ENCODE peak calls at places on chromosomes 3 and 15, in nine cellular contexts. One of them, this sample, is unnamed.

GRCh38 chr3:179482857-179483256 is 31.6 kb upstream of the GNB4 start:
- DNase-seq in AG04450: no peak
- DNase-seq in neural crest cell: no peak
- DNase-seq in progenitor cell of endocrine pancreas: no peak
- DNase-seq in Panc1: no peak
- DNase-seq in B cell: no peak
- DNase-seq in GM10248: no peak
- DNase-seq in CD4-positive, alpha-beta T cell: no peak
- DNase-seq in endodermal cell: no peak
- DNase-seq in this sample: no peak

GRCh38 chr15:39488498-39488897 is 92.4 kb upstream of the THBS1 start:
- DNase-seq in CD4-positive, alpha-beta T cell: no peak
- DNase-seq in endodermal cell: no peak
- DNase-seq in Panc1: no peak
- DNase-seq in progenitor cell of endocrine pancreas: no peak
- DNase-seq in neural crest cell: no peak
- DNase-seq in B cell: no peak
- DNase-seq in GM10248: no peak
- DNase-seq in AG04450: no peak
- DNase-seq in this sample: no peak

GRCh38 chr3:177069514-177070329 is 127.6 kb downstream of the TBL1XR1 start:
- DNase-seq in endodermal cell: no peak
- DNase-seq in AG04450: peak; percentile 1
- DNase-seq in GM10248: no peak
- DNase-seq in progenitor cell of endocrine pancreas: no peak
- DNase-seq in B cell: no peak
- DNase-seq in CD4-positive, alpha-beta T cell: no peak
- DNase-seq in neural crest cell: no peak
- DNase-seq in Panc1: no peak
- DNase-seq in this sample: no peak

GRCh38 chr3:141649871-141650270 is 88.2 kb upstream of the RNF7 start:
- DNase-seq in B cell: no peak
- DNase-seq in CD4-positive, alpha-beta T cell: no peak
- DNase-seq in GM10248: no peak
- DNase-seq in AG04450: no peak
- DNase-seq in Panc1: no peak
- DNase-seq in neural crest cell: no peak
- DNase-seq in progenitor cell of endocrine pancreas: no peak
- DNase-seq in endodermal cell: no peak
- DNase-seq in this sample: no peak

GRCh38 chr3:18988619-18989229 is 159.6 kb upstream of the KCNH8 start:
- DNase-seq in endodermal cell: no peak
- DNase-seq in neural crest cell: no peak
- DNase-seq in CD4-positive, alpha-beta T cell: no peak
- DNase-seq in Panc1: no peak
- DNase-seq in AG04450: no peak
- DNase-seq in progenitor cell of endocrine pancreas: no peak
- DNase-seq in B cell: no peak
- DNase-seq in GM10248: no peak
- DNase-seq in this sample: no peak

GRCh38 chr15:74424901-74425528 is 8.7 kb downstream of the SEMA7A start:
- DNase-seq in endodermal cell: no peak
- DNase-seq in neural crest cell: no peak
- DNase-seq in B cell: no peak
- DNase-seq in progenitor cell of endocrine pancreas: no peak
- DNase-seq in GM10248: no peak
- DNase-seq in CD4-positive, alpha-beta T cell: no peak
- DNase-seq in Panc1: no peak
- DNase-seq in AG04450: no peak
- DNase-seq in this sample: no peak

GRCh38 chr3:22474706-22475470 is 723.9 kb upstream of the ZNF385D start:
- DNase-seq in CD4-positive, alpha-beta T cell: no peak
- DNase-seq in neural crest cell: no peak
- DNase-seq in endodermal cell: no peak
- DNase-seq in progenitor cell of endocrine pancreas: no peak
- DNase-seq in B cell: no peak
- DNase-seq in AG04450: no peak
- DNase-seq in Panc1: no peak
- DNase-seq in GM10248: no peak
- DNase-seq in this sample: no peak

GRCh38 chr3:132183811-132184210 is 133.4 kb upstream of the ACP3 start:
- DNase-seq in endodermal cell: no peak
- DNase-seq in Panc1: no peak
- DNase-seq in CD4-positive, alpha-beta T cell: no peak
- DNase-seq in B cell: no peak
- DNase-seq in progenitor cell of endocrine pancreas: no peak
- DNase-seq in GM10248: no peak
- DNase-seq in neural crest cell: no peak
- DNase-seq in AG04450: no peak
- DNase-seq in this sample: no peak

GRCh38 chr3:184785106-184785505 is 26.9 kb upstream of the VPS8 start:
- DNase-seq in CD4-positive, alpha-beta T cell: no peak
- DNase-seq in endodermal cell: no peak
- DNase-seq in neural crest cell: no peak
- DNase-seq in B cell: no peak
- DNase-seq in progenitor cell of endocrine pancreas: no peak
- DNase-seq in GM10248: no peak
- DNase-seq in AG04450: no peak
- DNase-seq in Panc1: no peak
- DNase-seq in this sample: no peak

GRCh38 chr15:98650871-98651481 is 2.6 kb downstream of the IGF1R start:
- DNase-seq in B cell: peak; percentile 31
- DNase-seq in progenitor cell of endocrine pancreas: no peak
- DNase-seq in AG04450: no peak
- DNase-seq in neural crest cell: no peak
- DNase-seq in Panc1: no peak
- DNase-seq in CD4-positive, alpha-beta T cell: peak; percentile 38
- DNase-seq in GM10248: no peak
- DNase-seq in endodermal cell: peak; percentile 59
- DNase-seq in this sample: no peak

GRCh38 chr3:51384145-51384729 is 854 bp upstream of the MANF start:
- DNase-seq in GM10248: peak; percentile 48
- DNase-seq in progenitor cell of endocrine pancreas: peak; percentile 24
- DNase-seq in endodermal cell: no peak
- DNase-seq in AG04450: no peak
- DNase-seq in B cell: peak; percentile 52
- DNase-seq in CD4-positive, alpha-beta T cell: no peak
- DNase-seq in Panc1: no peak
- DNase-seq in neural crest cell: no peak
- DNase-seq in this sample: no peak

GRCh38 chr3:64806668-64807067 is 118.9 kb upstream of the ADAMTS9 start:
- DNase-seq in endodermal cell: no peak
- DNase-seq in CD4-positive, alpha-beta T cell: no peak
- DNase-seq in B cell: no peak
- DNase-seq in neural crest cell: no peak
- DNase-seq in progenitor cell of endocrine pancreas: no peak
- DNase-seq in AG04450: no peak
- DNase-seq in GM10248: no peak
- DNase-seq in Panc1: no peak
- DNase-seq in this sample: no peak

GRCh38 chr3:65999606-66000005 is 39.1 kb downstream of the MAGI1 start:
- DNase-seq in GM10248: no peak
- DNase-seq in Panc1: no peak
- DNase-seq in CD4-positive, alpha-beta T cell: no peak
- DNase-seq in AG04450: no peak
- DNase-seq in progenitor cell of endocrine pancreas: no peak
- DNase-seq in B cell: no peak
- DNase-seq in endodermal cell: no peak
- DNase-seq in neural crest cell: no peak
- DNase-seq in this sample: no peak

GRCh38 chr3:145776782-145777408 is 384.1 kb downstream of the PLOD2 start:
- DNase-seq in CD4-positive, alpha-beta T cell: no peak
- DNase-seq in neural crest cell: peak; percentile 61
- DNase-seq in endodermal cell: peak; percentile 84
- DNase-seq in GM10248: peak; percentile 17
- DNase-seq in B cell: no peak
- DNase-seq in progenitor cell of endocrine pancreas: peak; percentile 23
- DNase-seq in Panc1: peak; percentile 28
- DNase-seq in AG04450: peak; percentile 3
- DNase-seq in this sample: peak; percentile 53
- TF ChIP-seq CTCF in CD4-positive, alpha-beta T cell: no peak
- TF ChIP-seq CTCF in neural crest cell: peak; percentile 73
- TF ChIP-seq CTCF in endodermal cell: peak; percentile 89
- TF ChIP-seq CTCF in GM10248: peak; percentile 47
- TF ChIP-seq CTCF in B cell: no peak
- TF ChIP-seq CTCF in progenitor cell of endocrine pancreas: peak; percentile 70
- TF ChIP-seq CTCF in Panc1: peak; percentile 73
- TF ChIP-seq CTCF in AG04450: peak; percentile 70
- TF ChIP-seq CTCF in this sample: peak; percentile 30

DNA sequence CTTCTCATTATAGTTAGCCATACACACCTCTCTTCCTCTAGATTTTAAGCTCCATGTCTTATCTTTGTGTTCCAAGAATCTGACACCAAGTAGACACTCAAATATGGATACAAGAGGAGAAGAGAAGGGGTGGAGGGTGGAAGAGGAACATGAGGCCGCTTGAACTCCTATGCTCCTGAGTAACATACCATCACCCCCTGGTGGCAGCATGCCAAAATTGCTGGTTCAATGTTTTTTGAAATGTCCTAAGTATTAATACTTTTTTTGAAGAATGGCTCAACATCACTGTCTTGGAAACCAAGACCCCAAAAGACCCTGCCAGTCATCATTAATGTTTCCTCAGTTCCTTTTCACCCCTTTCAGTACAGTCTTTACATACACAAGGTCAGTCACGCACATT is 71.8 kb upstream of the HACD2 start:
- DNase-seq in neural crest cell: no peak
- DNase-seq in B cell: no peak
- DNase-seq in AG04450: no peak
- DNase-seq in endodermal cell: peak; percentile 58
- DNase-seq in CD4-positive, alpha-beta T cell: no peak
- DNase-seq in GM10248: no peak
- DNase-seq in progenitor cell of endocrine pancreas: no peak
- DNase-seq in Panc1: no peak
- DNase-seq in this sample: no peak
- TF ChIP-seq CTCF in neural crest cell: peak; percentile 51
- TF ChIP-seq CTCF in B cell: no peak
- TF ChIP-seq CTCF in AG04450: peak; percentile 19
- TF ChIP-seq CTCF in endodermal cell: peak; percentile 76
- TF ChIP-seq CTCF in CD4-positive, alpha-beta T cell: no peak
- TF ChIP-seq CTCF in GM10248: no peak
- TF ChIP-seq CTCF in progenitor cell of endocrine pancreas: peak; percentile 35
- TF ChIP-seq CTCF in Panc1: peak; percentile 42
- TF ChIP-seq CTCF in this sample: no peak

GRCh38 chr3:84547207-84547606 is 411.6 kb upstream of the CADM2 start:
- DNase-seq in endodermal cell: no peak
- DNase-seq in neural crest cell: no peak
- DNase-seq in B cell: no peak
- DNase-seq in progenitor cell of endocrine pancreas: no peak
- DNase-seq in CD4-positive, alpha-beta T cell: no peak
- DNase-seq in Panc1: no peak
- DNase-seq in AG04450: no peak
- DNase-seq in GM10248: no peak
- DNase-seq in this sample: no peak

GRCh38 chr3:84547971-84548970 is 410.5 kb upstream of the CADM2 start:
- DNase-seq in progenitor cell of endocrine pancreas: peak; percentile 14
- DNase-seq in neural crest cell: peak; percentile 8
- DNase-seq in GM10248: peak; percentile 21
- DNase-seq in AG04450: no peak
- DNase-seq in Panc1: peak; percentile 12
- DNase-seq in B cell: no peak
- DNase-seq in CD4-positive, alpha-beta T cell: no peak
- DNase-seq in endodermal cell: peak; percentile 89
- DNase-seq in this sample: no peak
- TF ChIP-seq CTCF in progenitor cell of endocrine pancreas: peak; percentile 66
- TF ChIP-seq CTCF in neural crest cell: peak; percentile 70
- TF ChIP-seq CTCF in GM10248: peak; percentile 65
- TF ChIP-seq CTCF in AG04450: no peak
- TF ChIP-seq CTCF in Panc1: peak; percentile 67
- TF ChIP-seq CTCF in B cell: no peak
- TF ChIP-seq CTCF in CD4-positive, alpha-beta T cell: no peak
- TF ChIP-seq CTCF in endodermal cell: peak; percentile 78
- TF ChIP-seq CTCF in this sample: peak; percentile 7

GRCh38 chr15:65962187-65962586 is 92.9 kb downstream of the RAB11A start:
- DNase-seq in GM10248: no peak
- DNase-seq in Panc1: no peak
- DNase-seq in CD4-positive, alpha-beta T cell: no peak
- DNase-seq in B cell: no peak
- DNase-seq in progenitor cell of endocrine pancreas: no peak
- DNase-seq in endodermal cell: no peak
- DNase-seq in AG04450: no peak
- DNase-seq in neural crest cell: no peak
- DNase-seq in this sample: no peak
- TF ChIP-seq CTCF in GM10248: no peak
- TF ChIP-seq CTCF in Panc1: no peak
- TF ChIP-seq CTCF in CD4-positive, alpha-beta T cell: no peak
- TF ChIP-seq CTCF in B cell: no peak
- TF ChIP-seq CTCF in progenitor cell of endocrine pancreas: no peak
- TF ChIP-seq CTCF in endodermal cell: no peak
- TF ChIP-seq CTCF in AG04450: no peak
- TF ChIP-seq CTCF in neural crest cell: no peak
- TF ChIP-seq CTCF in this sample: no peak

GRCh38 chr15:50140097-50140496 is 21.1 kb upstream of the ATP8B4 start:
- DNase-seq in GM10248: no peak
- DNase-seq in neural crest cell: no peak
- DNase-seq in Panc1: no peak
- DNase-seq in CD4-positive, alpha-beta T cell: no peak
- DNase-seq in B cell: no peak
- DNase-seq in endodermal cell: no peak
- DNase-seq in AG04450: no peak
- DNase-seq in progenitor cell of endocrine pancreas: no peak
- DNase-seq in this sample: no peak

GRCh38 chr15:50135123-50135541 is 16.1 kb upstream of the ATP8B4 start:
- DNase-seq in B cell: no peak
- DNase-seq in Panc1: no peak
- DNase-seq in neural crest cell: no peak
- DNase-seq in AG04450: no peak
- DNase-seq in CD4-positive, alpha-beta T cell: no peak
- DNase-seq in GM10248: no peak
- DNase-seq in endodermal cell: no peak
- DNase-seq in progenitor cell of endocrine pancreas: no peak
- DNase-seq in this sample: no peak

GRCh38 chr15:50137330-50137761 is 18.3 kb upstream of the ATP8B4 start:
- DNase-seq in progenitor cell of endocrine pancreas: no peak
- DNase-seq in neural crest cell: no peak
- DNase-seq in endodermal cell: no peak
- DNase-seq in AG04450: peak; percentile 79
- DNase-seq in GM10248: no peak
- DNase-seq in Panc1: peak; percentile 69
- DNase-seq in CD4-positive, alpha-beta T cell: no peak
- DNase-seq in B cell: no peak
- DNase-seq in this sample: no peak

GRCh38 chr15:50137893-50138292 is 18.9 kb upstream of the ATP8B4 start:
- DNase-seq in progenitor cell of endocrine pancreas: no peak
- DNase-seq in B cell: no peak
- DNase-seq in endodermal cell: no peak
- DNase-seq in AG04450: no peak
- DNase-seq in GM10248: no peak
- DNase-seq in neural crest cell: no peak
- DNase-seq in Panc1: no peak
- DNase-seq in CD4-positive, alpha-beta T cell: no peak
- DNase-seq in this sample: no peak

GRCh38 chr15:50138391-50138790 is 19.4 kb upstream of the ATP8B4 start:
- DNase-seq in progenitor cell of endocrine pancreas: no peak
- DNase-seq in GM10248: no peak
- DNase-seq in neural crest cell: no peak
- DNase-seq in endodermal cell: no peak
- DNase-seq in Panc1: no peak
- DNase-seq in CD4-positive, alpha-beta T cell: no peak
- DNase-seq in AG04450: no peak
- DNase-seq in B cell: no peak
- DNase-seq in this sample: no peak
- TF ChIP-seq CTCF in progenitor cell of endocrine pancreas: peak; percentile 14
- TF ChIP-seq CTCF in GM10248: no peak
- TF ChIP-seq CTCF in neural crest cell: peak; percentile 32
- TF ChIP-seq CTCF in endodermal cell: peak; percentile 62
- TF ChIP-seq CTCF in Panc1: no peak
- TF ChIP-seq CTCF in CD4-positive, alpha-beta T cell: no peak
- TF ChIP-seq CTCF in AG04450: peak; percentile 35
- TF ChIP-seq CTCF in B cell: no peak
- TF ChIP-seq CTCF in this sample: peak; percentile 10